ENCODE peak calls at places on chromosome 9, in ten cellular contexts. One of them, this sample, is unnamed.
A peak's percentile ranks its signal among the peaks of the same experiment; 100 is the strongest.

GRCh38 chr9:22307013-22307711 is 139.5 kb upstream of the DMRTA1 start:
- DNase-seq in psoas muscle: no peak
- DNase-seq in breast epithelium: no peak
- DNase-seq in astrocyte of the spinal cord: peak; percentile 78
- DNase-seq in endothelial cell: peak; percentile 44
- DNase-seq in ascending aorta: no peak
- DNase-seq in coronary artery: no peak
- DNase-seq in neural progenitor cell: peak; percentile 85
- DNase-seq in HFFc6: peak; percentile 41
- DNase-seq in stomach: peak; percentile 29
- DNase-seq in this sample: no peak

GRCh38 chr9:76302947-76303550 is 91.2 kb downstream of the RFK start:
- DNase-seq in psoas muscle: no peak
- DNase-seq in breast epithelium: no peak
- DNase-seq in astrocyte of the spinal cord: peak; percentile 67
- DNase-seq in endothelial cell: no peak
- DNase-seq in ascending aorta: no peak
- DNase-seq in coronary artery: no peak
- DNase-seq in neural progenitor cell: peak; percentile 71
- DNase-seq in HFFc6: peak; percentile 39
- DNase-seq in stomach: no peak
- DNase-seq in this sample: no peak

GRCh38 chr9:126582427-126582826 is 31.3 kb upstream of the LMX1B start:
- DNase-seq in psoas muscle: no peak
- DNase-seq in breast epithelium: no peak
- DNase-seq in astrocyte of the spinal cord: no peak
- DNase-seq in endothelial cell: no peak
- DNase-seq in ascending aorta: no peak
- DNase-seq in coronary artery: no peak
- DNase-seq in neural progenitor cell: no peak
- DNase-seq in HFFc6: no peak
- DNase-seq in stomach: no peak
- DNase-seq in this sample: no peak

GRCh38 chr9:101764455-101764854 is 26.0 kb upstream of the GRIN3A start:
- DNase-seq in psoas muscle: no peak
- DNase-seq in breast epithelium: no peak
- DNase-seq in astrocyte of the spinal cord: no peak
- DNase-seq in endothelial cell: no peak
- DNase-seq in ascending aorta: no peak
- DNase-seq in coronary artery: no peak
- DNase-seq in neural progenitor cell: no peak
- DNase-seq in HFFc6: no peak
- DNase-seq in stomach: no peak
- DNase-seq in this sample: no peak

GRCh38 chr9:374726-375125 is 160.1 kb downstream of the DOCK8 start:
- DNase-seq in psoas muscle: no peak
- DNase-seq in breast epithelium: no peak
- DNase-seq in astrocyte of the spinal cord: no peak
- DNase-seq in endothelial cell: no peak
- DNase-seq in ascending aorta: no peak
- DNase-seq in coronary artery: no peak
- DNase-seq in neural progenitor cell: no peak
- DNase-seq in HFFc6: no peak
- DNase-seq in stomach: no peak
- DNase-seq in this sample: no peak

GRCh38 chr9:117400131-117400530 is 14.7 kb downstream of the ASTN2 start:
- DNase-seq in psoas muscle: no peak
- DNase-seq in breast epithelium: no peak
- DNase-seq in astrocyte of the spinal cord: no peak
- DNase-seq in endothelial cell: no peak
- DNase-seq in ascending aorta: no peak
- DNase-seq in coronary artery: no peak
- DNase-seq in neural progenitor cell: peak; percentile 59
- DNase-seq in HFFc6: no peak
- DNase-seq in stomach: peak; percentile 39
- DNase-seq in this sample: no peak

GRCh38 chr9:34380034-34380510 is 3.4 kb upstream of the MYORG start:
- DNase-seq in psoas muscle: no peak
- DNase-seq in breast epithelium: no peak
- DNase-seq in astrocyte of the spinal cord: no peak
- DNase-seq in endothelial cell: peak; percentile 25
- DNase-seq in ascending aorta: no peak
- DNase-seq in coronary artery: peak; percentile 72
- DNase-seq in neural progenitor cell: peak; percentile 56
- DNase-seq in HFFc6: no peak
- DNase-seq in stomach: no peak
- DNase-seq in this sample: no peak

GRCh38 chr9:102135768-102136167 is 397.3 kb upstream of the GRIN3A start:
- DNase-seq in psoas muscle: no peak
- DNase-seq in breast epithelium: no peak
- DNase-seq in astrocyte of the spinal cord: no peak
- DNase-seq in endothelial cell: no peak
- DNase-seq in ascending aorta: no peak
- DNase-seq in coronary artery: no peak
- DNase-seq in neural progenitor cell: peak; percentile 12
- DNase-seq in HFFc6: no peak
- DNase-seq in stomach: no peak
- DNase-seq in this sample: no peak

DNA sequence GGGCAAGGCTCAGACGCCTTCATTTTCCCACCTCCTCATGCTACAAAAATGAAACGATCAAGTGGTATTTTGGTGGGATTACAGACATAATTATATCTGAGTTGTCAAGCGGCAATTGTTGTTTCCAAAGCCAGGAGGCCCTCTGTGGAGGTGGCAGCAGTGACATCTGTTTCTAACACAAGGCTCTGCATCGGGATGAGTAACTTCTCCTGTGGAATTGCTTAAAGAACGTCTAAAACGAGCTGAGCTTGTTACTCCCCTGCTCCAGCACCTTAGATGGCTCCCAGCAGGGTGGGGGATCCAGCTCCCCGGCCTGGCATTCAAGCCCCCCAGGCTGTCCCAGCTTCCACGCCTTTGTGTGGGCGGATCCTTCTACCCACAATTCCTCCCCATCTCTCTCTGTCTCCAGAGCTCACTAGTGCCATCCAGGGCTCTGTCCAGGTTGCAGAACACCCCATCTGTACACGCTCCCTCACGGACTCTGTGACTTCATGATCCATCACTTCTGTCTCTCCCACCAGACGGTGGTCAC is 36.8 kb downstream of the DAB2IP start:
- DNase-seq in psoas muscle: no peak
- DNase-seq in breast epithelium: no peak
- DNase-seq in astrocyte of the spinal cord: no peak
- DNase-seq in endothelial cell: no peak
- DNase-seq in ascending aorta: no peak
- DNase-seq in coronary artery: no peak
- DNase-seq in neural progenitor cell: no peak
- DNase-seq in HFFc6: no peak
- DNase-seq in stomach: no peak
- DNase-seq in this sample: no peak
- TF ChIP-seq CTCF in psoas muscle: no peak
- TF ChIP-seq CTCF in breast epithelium: no peak
- TF ChIP-seq CTCF in astrocyte of the spinal cord: no peak
- TF ChIP-seq CTCF in endothelial cell: no peak
- TF ChIP-seq CTCF in ascending aorta: no peak
- TF ChIP-seq CTCF in coronary artery: no peak
- TF ChIP-seq CTCF in neural progenitor cell: no peak
- TF ChIP-seq CTCF in HFFc6: no peak
- TF ChIP-seq CTCF in stomach: no peak
- TF ChIP-seq CTCF in this sample: no peak

GRCh38 chr9:73270967-73271722 is 119.5 kb downstream of the ANXA1 start:
- DNase-seq in psoas muscle: no peak
- DNase-seq in breast epithelium: no peak
- DNase-seq in astrocyte of the spinal cord: peak; percentile 86
- DNase-seq in endothelial cell: no peak
- DNase-seq in ascending aorta: no peak
- DNase-seq in coronary artery: no peak
- DNase-seq in neural progenitor cell: no peak
- DNase-seq in HFFc6: peak; percentile 74
- DNase-seq in stomach: no peak
- DNase-seq in this sample: no peak

GRCh38 chr9:73265876-73266275 is 114.2 kb downstream of the ANXA1 start:
- DNase-seq in psoas muscle: no peak
- DNase-seq in breast epithelium: no peak
- DNase-seq in astrocyte of the spinal cord: no peak
- DNase-seq in endothelial cell: no peak
- DNase-seq in ascending aorta: no peak
- DNase-seq in coronary artery: no peak
- DNase-seq in neural progenitor cell: no peak
- DNase-seq in HFFc6: no peak
- DNase-seq in stomach: no peak
- DNase-seq in this sample: no peak

GRCh38 chr9:73264636-73265035 is 113.0 kb downstream of the ANXA1 start:
- DNase-seq in psoas muscle: no peak
- DNase-seq in breast epithelium: no peak
- DNase-seq in astrocyte of the spinal cord: no peak
- DNase-seq in endothelial cell: no peak
- DNase-seq in ascending aorta: no peak
- DNase-seq in coronary artery: no peak
- DNase-seq in neural progenitor cell: no peak
- DNase-seq in HFFc6: no peak
- DNase-seq in stomach: no peak
- DNase-seq in this sample: no peak

GRCh38 chr9:73269430-73270101 is 117.9 kb downstream of the ANXA1 start:
- DNase-seq in psoas muscle: no peak
- DNase-seq in breast epithelium: no peak
- DNase-seq in astrocyte of the spinal cord: peak; percentile 58
- DNase-seq in endothelial cell: no peak
- DNase-seq in ascending aorta: no peak
- DNase-seq in coronary artery: no peak
- DNase-seq in neural progenitor cell: peak; percentile 30
- DNase-seq in HFFc6: peak; percentile 17
- DNase-seq in stomach: no peak
- DNase-seq in this sample: no peak
- TF ChIP-seq CTCF in psoas muscle: no peak
- TF ChIP-seq CTCF in breast epithelium: no peak
- TF ChIP-seq CTCF in astrocyte of the spinal cord: peak; percentile 35
- TF ChIP-seq CTCF in endothelial cell: no peak
- TF ChIP-seq CTCF in ascending aorta: no peak
- TF ChIP-seq CTCF in coronary artery: no peak
- TF ChIP-seq CTCF in neural progenitor cell: peak; percentile 64
- TF ChIP-seq CTCF in HFFc6: peak; percentile 69
- TF ChIP-seq CTCF in stomach: no peak
- TF ChIP-seq CTCF in this sample: no peak

GRCh38 chr9:137276757-137277328 is 683 bp upstream of the TOR4A start:
- DNase-seq in psoas muscle: peak; percentile 73
- DNase-seq in breast epithelium: no peak
- DNase-seq in astrocyte of the spinal cord: peak; percentile 53
- DNase-seq in endothelial cell: peak; percentile 46
- DNase-seq in ascending aorta: peak; percentile 33
- DNase-seq in coronary artery: no peak
- DNase-seq in neural progenitor cell: peak; percentile 58
- DNase-seq in HFFc6: peak; percentile 24
- DNase-seq in stomach: peak; percentile 89
- DNase-seq in this sample: no peak

GRCh38 chr9:137275937-137276756 is 1.4 kb upstream of the TOR4A start:
- DNase-seq in psoas muscle: no peak
- DNase-seq in breast epithelium: no peak
- DNase-seq in astrocyte of the spinal cord: no peak
- DNase-seq in endothelial cell: no peak
- DNase-seq in ascending aorta: no peak
- DNase-seq in coronary artery: no peak
- DNase-seq in neural progenitor cell: no peak
- DNase-seq in HFFc6: no peak
- DNase-seq in stomach: no peak
- DNase-seq in this sample: no peak

GRCh38 chr9:137278061-137278912 is 761 bp downstream of the TOR4A start:
- DNase-seq in psoas muscle: peak; percentile 37
- DNase-seq in breast epithelium: no peak
- DNase-seq in astrocyte of the spinal cord: no peak
- DNase-seq in endothelial cell: peak; percentile 52
- DNase-seq in ascending aorta: no peak
- DNase-seq in coronary artery: peak; percentile 72
- DNase-seq in neural progenitor cell: no peak
- DNase-seq in HFFc6: no peak
- DNase-seq in stomach: no peak
- DNase-seq in this sample: no peak

GRCh38 chr9:137278913-137279711 is 1.6 kb downstream of the TOR4A start:
- DNase-seq in psoas muscle: no peak
- DNase-seq in breast epithelium: no peak
- DNase-seq in astrocyte of the spinal cord: no peak
- DNase-seq in endothelial cell: no peak
- DNase-seq in ascending aorta: no peak
- DNase-seq in coronary artery: peak; percentile 70
- DNase-seq in neural progenitor cell: no peak
- DNase-seq in HFFc6: no peak
- DNase-seq in stomach: no peak
- DNase-seq in this sample: no peak

DNA sequence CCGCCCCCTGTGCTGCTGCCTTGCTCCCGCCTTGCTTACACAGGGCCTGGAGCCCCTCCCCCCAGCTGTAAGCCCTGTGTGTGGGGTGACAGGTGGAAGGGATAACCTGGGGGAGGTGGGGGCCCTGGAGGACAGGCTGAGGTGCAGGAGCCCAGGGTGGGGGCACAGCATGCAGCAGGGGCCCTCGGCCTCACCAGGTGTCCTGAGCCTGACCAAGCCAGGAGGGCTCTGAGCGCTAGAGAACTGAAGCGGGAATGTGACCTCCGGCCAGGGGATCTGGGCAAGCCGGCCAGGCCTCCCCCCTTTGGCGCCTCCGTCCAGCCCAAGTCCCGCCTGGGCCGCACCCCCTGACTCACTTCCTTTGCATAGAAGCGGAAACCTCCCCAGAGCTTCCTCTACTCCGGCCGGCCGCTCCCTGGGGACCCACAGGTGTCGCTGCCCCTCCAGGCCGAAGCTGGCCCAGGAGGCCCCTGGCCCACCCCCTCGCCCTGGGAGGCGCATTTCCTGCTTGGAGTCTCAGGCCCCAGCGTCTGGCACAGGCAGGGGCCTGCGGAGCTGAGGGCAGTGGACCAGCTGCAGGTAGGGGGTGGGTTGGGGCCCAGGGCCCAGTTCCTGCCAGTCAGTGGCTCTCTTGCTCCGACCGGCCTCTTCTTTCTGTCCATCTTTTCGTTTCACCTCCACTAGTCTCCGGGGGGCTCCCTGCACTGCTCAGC is at the start of gene TOR4A:
- DNase-seq in psoas muscle: peak; percentile 81
- DNase-seq in breast epithelium: no peak
- DNase-seq in astrocyte of the spinal cord: peak; percentile 89
- DNase-seq in endothelial cell: peak; percentile 86
- DNase-seq in ascending aorta: peak; percentile 63
- DNase-seq in coronary artery: peak; percentile 85
- DNase-seq in neural progenitor cell: peak; percentile 75
- DNase-seq in HFFc6: peak; percentile 85
- DNase-seq in stomach: peak; percentile 92
- DNase-seq in this sample: no peak
- TF ChIP-seq CTCF in psoas muscle: no peak
- TF ChIP-seq CTCF in breast epithelium: no peak
- TF ChIP-seq CTCF in astrocyte of the spinal cord: peak; percentile 49
- TF ChIP-seq CTCF in endothelial cell: no peak
- TF ChIP-seq CTCF in ascending aorta: peak; percentile 17
- TF ChIP-seq CTCF in coronary artery: no peak
- TF ChIP-seq CTCF in neural progenitor cell: no peak
- TF ChIP-seq CTCF in HFFc6: peak; percentile 67
- TF ChIP-seq CTCF in stomach: peak; percentile 48
- TF ChIP-seq CTCF in this sample: no peak

DNA sequence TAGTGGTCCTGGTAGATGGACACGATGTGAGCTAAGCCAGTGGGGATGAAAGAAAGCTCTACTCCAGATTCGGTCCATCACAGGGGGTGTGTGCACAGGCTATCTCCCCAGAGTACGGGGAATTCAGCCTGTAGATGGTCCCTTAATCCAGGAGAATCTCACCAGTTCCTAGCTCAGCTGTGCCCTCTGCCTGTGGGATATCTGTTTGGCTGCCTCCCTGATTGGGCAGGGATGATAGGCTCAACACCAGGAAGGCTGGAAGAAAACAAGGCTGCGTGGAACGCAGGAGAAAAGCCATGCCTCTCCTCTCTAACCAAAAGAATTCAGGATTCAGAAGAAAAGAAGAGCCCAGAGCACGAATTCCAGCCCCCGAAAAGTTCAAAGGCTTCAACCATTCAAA is 40.9 kb downstream of the VLDLR start:
- DNase-seq in psoas muscle: no peak
- DNase-seq in breast epithelium: no peak
- DNase-seq in astrocyte of the spinal cord: no peak
- DNase-seq in endothelial cell: peak; percentile 6
- DNase-seq in ascending aorta: no peak
- DNase-seq in coronary artery: no peak
- DNase-seq in neural progenitor cell: peak; percentile 64
- DNase-seq in HFFc6: peak; percentile 3
- DNase-seq in stomach: peak; percentile 26
- DNase-seq in this sample: no peak
- TF ChIP-seq CTCF in psoas muscle: no peak
- TF ChIP-seq CTCF in breast epithelium: no peak
- TF ChIP-seq CTCF in astrocyte of the spinal cord: peak; percentile 26
- TF ChIP-seq CTCF in endothelial cell: no peak
- TF ChIP-seq CTCF in ascending aorta: no peak
- TF ChIP-seq CTCF in coronary artery: no peak
- TF ChIP-seq CTCF in neural progenitor cell: peak; percentile 58
- TF ChIP-seq CTCF in HFFc6: peak; percentile 47
- TF ChIP-seq CTCF in stomach: no peak
- TF ChIP-seq CTCF in this sample: no peak

This sample was measured in CD4-positive, alpha-beta T cell.